ENCODE peak calls at places on chromosomes 11 and 22, in seven cellular contexts. C, Q, O, V, A, K and Z are unnamed samples.

GRCh38 chr11:96000064-96000463 is 76.2 kb upstream of the MTMR2 start:
- DNase-seq in C (peak), Q (no peak), O (no peak), V (no peak), A (peak), K (no peak), Z (peak)

GRCh38 chr22:45335021-45335818 is 25.5 kb downstream of the FAM118A start:
- DNase-seq in C (peak), Q (no peak), O (no peak), V (no peak), A (no peak), K (no peak), Z (no peak)

GRCh38 chr11:30454108-30454507 is 131.2 kb downstream of the ARL14EP start:
- DNase-seq in C (no peak), Q (no peak), O (no peak), V (no peak), A (no peak), K (no peak), Z (no peak)

GRCh38 chr11:88175707-88176066 is 444 bp upstream of the RAB38 start:
- DNase-seq in C (peak), Q (no peak), O (no peak), V (no peak), A (no peak), K (no peak), Z (no peak)

GRCh38 chr11:32881286-32881685 is 11.3 kb upstream of the QSER1 start:
- DNase-seq in C (no peak), Q (no peak), O (no peak), V (no peak), A (no peak), K (no peak), Z (no peak)

GRCh38 chr11:783581-784015 is 6.3 kb downstream of the CEND1 start:
- DNase-seq in C (peak), Q (peak), O (peak), V (peak), A (peak), K (no peak), Z (peak)

GRCh38 chr11:37449146-37449545 is 851.1 kb upstream of the RAG2 start:
- DNase-seq in C (peak), Q (no peak), O (no peak), V (no peak), A (peak), K (no peak), Z (peak)

GRCh38 chr22:35540600-35541253 is at the start of gene RASD2:
- DNase-seq in C (peak), Q (no peak), O (peak), V (peak), A (no peak), K (no peak), Z (no peak)

GRCh38 chr11:133660202-133660568 is 127.9 kb upstream of the OPCML start:
- DNase-seq in C (no peak), Q (no peak), O (no peak), V (no peak), A (no peak), K (no peak), Z (no peak)

GRCh38 chr11:18727499-18728236 is 1.7 kb upstream of the IGSF22 start:
- DNase-seq in C (peak), Q (no peak), O (peak), V (peak), A (peak), K (no peak), Z (peak)

GRCh38 chr11:15038963-15039362 is 34.4 kb upstream of the CALCB start:
- DNase-seq in C (peak), Q (no peak), O (no peak), V (no peak), A (peak), K (no peak), Z (peak)

GRCh38 chr11:32891657-32892354 is 805 bp upstream of the QSER1 start:
- DNase-seq in C (peak), Q (no peak), O (no peak), V (no peak), A (no peak), K (no peak), Z (peak)

GRCh38 chr11:100631316-100631715 is 55.8 kb upstream of the ARHGAP42 start:
- DNase-seq in C (no peak), Q (no peak), O (no peak), V (no peak), A (no peak), K (no peak), Z (no peak)

GRCh38 chr11:84518601-84519183 is 1108.5 kb downstream of the DLG2 start:
- DNase-seq in C (no peak), Q (no peak), O (no peak), V (no peak), A (no peak), K (no peak), Z (no peak)

GRCh38 chr11:124277207-124277606 is 21.0 kb downstream of the OR8G5 start:
- DNase-seq in C (no peak), Q (no peak), O (no peak), V (no peak), A (no peak), K (no peak), Z (no peak)

GRCh38 chr11:31236052-31236652 is 133.4 kb downstream of the DCDC1 start:
- DNase-seq in C (no peak), Q (no peak), O (no peak), V (no peak), A (peak), K (no peak), Z (peak)

GRCh38 chr11:47857485-47858168 is 9.5 kb upstream of the NUP160 start:
- DNase-seq in C (no peak), Q (no peak), O (no peak), V (no peak), A (no peak), K (no peak), Z (no peak)

GRCh38 chr11:66886671-66887221 is 29.9 kb downstream of the LRFN4 start:
- DNase-seq in C (no peak), Q (no peak), O (no peak), V (peak), A (peak), K (no peak), Z (peak)

GRCh38 chr11:9053631-9054030 is 37.8 kb downstream of the SCUBE2 start:
- DNase-seq in C (peak), Q (no peak), O (no peak), V (no peak), A (peak), K (no peak), Z (peak)

GRCh38 chr22:41350087-41350486 is 31.7 kb upstream of the TEF start:
- DNase-seq in C (peak), Q (no peak), O (peak), V (no peak), A (peak), K (no peak), Z (no peak)

GRCh38 chr11:93842461-93842860 is 8.0 kb downstream of the VSTM5 start:
- DNase-seq in C (peak), Q (no peak), O (peak), V (no peak), A (peak), K (no peak), Z (peak)

GRCh38 chr22:37486224-37486845 is at the start of gene MFNG:
- DNase-seq in C (no peak), Q (peak), O (peak), V (peak), A (peak), K (peak), Z (peak)

GRCh38 chr11:94675239-94675638 is 92.9 kb upstream of the AMOTL1 start:
- DNase-seq in C (no peak), Q (no peak), O (no peak), V (no peak), A (no peak), K (no peak), Z (no peak)

GRCh38 chr11:105035262-105035620 is 297 bp upstream of the CASP1 start:
- DNase-seq in C (no peak), Q (no peak), O (no peak), V (no peak), A (no peak), K (no peak), Z (no peak)

GRCh38 chr11:65524747-65525658 is at the start of gene SCYL1:
- DNase-seq in C (peak), Q (peak), O (peak), V (peak), A (peak), K (peak), Z (peak)

GRCh38 chr11:103406357-103406756 is 297.1 kb downstream of the DYNC2H1 start:
- DNase-seq in C (no peak), Q (no peak), O (no peak), V (no peak), A (no peak), K (no peak), Z (no peak)

GRCh38 chr11:64813826-64814225 is 3.5 kb upstream of the MEN1 start:
- DNase-seq in C (no peak), Q (no peak), O (no peak), V (no peak), A (no peak), K (no peak), Z (no peak)

GRCh38 chr22:47173535-47174021 is 411.1 kb downstream of the TBC1D22A start:
- DNase-seq in C (no peak), Q (no peak), O (peak), V (peak), A (no peak), K (no peak), Z (no peak)

GRCh38 chr22:48719978-48720661 is 1107.6 kb downstream of the BRD1 start:
- DNase-seq in C (no peak), Q (no peak), O (no peak), V (no peak), A (no peak), K (no peak), Z (no peak)

GRCh38 chr11:75834728-75835127 is 19.7 kb downstream of the UVRAG start:
- DNase-seq in C (no peak), Q (no peak), O (no peak), V (no peak), A (no peak), K (no peak), Z (no peak)

DNA sequence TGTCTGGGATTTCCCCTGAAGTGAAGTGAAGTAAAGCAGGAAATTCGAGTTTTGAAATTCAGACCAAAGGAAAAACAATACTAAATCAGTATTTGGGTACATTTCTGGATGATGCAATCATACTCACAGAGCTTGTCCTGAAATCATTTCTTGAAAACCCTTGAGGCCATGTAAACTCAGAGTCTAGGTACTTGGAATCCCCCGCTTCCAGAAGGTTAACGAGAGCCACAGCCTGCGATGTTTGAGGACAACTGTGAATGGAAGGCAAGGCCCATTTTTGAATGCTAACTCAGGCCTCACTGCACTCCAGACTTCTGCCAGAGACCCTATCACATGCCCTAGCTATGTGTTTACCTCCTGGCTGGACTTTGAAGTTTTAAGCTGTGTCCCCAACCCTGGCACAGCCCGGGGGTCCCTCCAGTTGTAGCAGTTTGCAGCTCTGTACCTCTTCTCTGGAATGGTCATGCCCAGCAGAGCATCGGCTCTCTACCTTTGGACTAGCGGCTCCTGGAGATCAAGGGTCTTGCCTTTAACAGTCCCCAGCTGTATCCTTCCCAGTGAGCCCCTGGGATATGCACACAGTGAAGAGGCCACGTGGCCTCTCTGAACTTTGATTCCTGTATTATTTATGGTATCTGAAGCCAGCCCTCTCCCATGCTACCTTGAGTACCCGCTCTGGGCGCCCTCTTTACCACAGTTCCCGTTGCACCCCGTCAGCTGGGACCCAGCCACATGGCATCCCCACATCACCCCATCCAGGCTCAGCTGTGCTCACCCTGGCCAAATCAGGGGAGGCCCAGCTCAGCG is 5.6 kb upstream of the FTH1 start:
- DNase-seq in C (no peak), Q (no peak), O (no peak), V (peak), A (peak), K (no peak), Z (peak)
- H3K4me3 ChIP-seq in C (no peak), Q (peak), O (no peak), V (no peak), A (no peak), K (no peak), Z (no peak)

GRCh38 chr11:7651700-7652099 is 21.6 kb downstream of the CYB5R2 start:
- DNase-seq in C (no peak), Q (no peak), O (no peak), V (no peak), A (no peak), K (no peak), Z (no peak)

GRCh38 chr11:7656704-7657103 is 16.6 kb downstream of the CYB5R2 start:
- DNase-seq in C (no peak), Q (no peak), O (no peak), V (no peak), A (no peak), K (no peak), Z (no peak)

GRCh38 chr11:7654094-7654742 is 19.1 kb downstream of the CYB5R2 start:
- DNase-seq in C (no peak), Q (no peak), O (no peak), V (peak), A (no peak), K (no peak), Z (no peak)

GRCh38 chr11:7655253-7656217 is 17.8 kb downstream of the CYB5R2 start:
- DNase-seq in C (no peak), Q (no peak), O (no peak), V (no peak), A (no peak), K (no peak), Z (no peak)

DNA sequence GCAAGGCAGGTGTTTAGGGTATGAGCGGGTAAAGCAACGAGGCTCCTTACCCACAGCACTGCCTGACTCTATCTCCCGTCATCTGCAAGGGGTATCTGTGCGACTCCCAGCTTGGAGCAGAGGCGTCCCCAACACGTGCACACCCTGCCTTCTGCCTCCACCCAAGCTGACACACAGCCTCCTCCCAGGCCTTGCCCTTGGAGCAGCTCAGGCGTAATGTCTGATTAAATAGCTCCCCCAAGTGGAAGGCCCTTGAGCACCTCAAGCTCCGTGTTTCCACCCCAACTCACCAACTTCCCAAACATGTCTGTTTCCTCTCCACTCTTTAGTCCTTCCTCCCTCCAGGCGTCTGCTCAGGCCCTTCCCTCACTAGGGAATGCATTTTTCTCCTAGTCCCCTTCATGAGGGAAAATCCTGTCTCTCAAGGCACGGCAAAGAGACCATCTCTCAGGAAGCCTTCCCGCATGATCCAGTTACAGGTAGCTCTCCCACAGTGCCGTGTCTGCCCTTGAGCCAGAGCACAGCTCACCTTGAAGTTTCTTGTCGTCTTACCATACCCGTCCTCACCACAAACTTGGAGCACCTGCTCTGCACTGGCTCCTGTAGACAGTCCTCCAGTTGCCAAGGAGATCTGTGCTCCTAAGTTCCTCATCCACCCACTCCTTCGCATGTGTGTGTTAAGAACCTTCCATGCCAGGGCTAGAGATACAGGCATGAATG is 15.8 kb downstream of the CYB5R2 start:
- DNase-seq in C (peak), Q (peak), O (peak), V (peak), A (peak), K (no peak), Z (peak)
- TF ChIP-seq CTCF in C (peak), Q (peak), O (peak), V (peak), A (peak), K (peak), Z (peak)

DNA sequence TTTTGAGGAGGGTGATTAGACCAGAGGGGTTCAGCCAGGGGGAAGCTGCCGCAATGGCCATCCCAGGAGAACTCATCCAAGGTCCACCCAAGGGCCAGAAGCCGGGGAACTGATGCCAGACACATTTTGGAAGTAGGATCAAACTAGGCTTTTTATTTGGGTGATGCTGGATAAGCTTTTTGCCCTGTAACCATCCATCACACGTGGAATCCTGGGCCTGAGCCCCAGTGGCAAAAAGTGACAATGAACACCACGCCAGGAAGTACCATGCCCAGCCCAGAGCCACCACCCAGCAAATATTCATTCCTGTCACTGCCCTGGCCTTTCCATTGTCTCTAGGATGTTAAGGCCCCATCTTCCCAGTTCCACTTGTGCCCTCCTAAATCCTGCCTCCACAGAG is 85.9 kb downstream of the ZC3H12C start:
- DNase-seq in C (no peak), Q (no peak), O (no peak), V (no peak), A (no peak), K (no peak), Z (no peak)
- H3K4me3 ChIP-seq in C (no peak), Q (no peak), O (no peak), V (no peak), A (no peak), K (no peak), Z (no peak)

GRCh38 chr11:11668293-11668692 is 46.5 kb upstream of the GALNT18 start:
- DNase-seq in C (no peak), Q (no peak), O (no peak), V (no peak), A (no peak), K (no peak), Z (no peak)

GRCh38 chr11:11669447-11669846 is 47.6 kb upstream of the GALNT18 start:
- DNase-seq in C (no peak), Q (no peak), O (no peak), V (no peak), A (no peak), K (no peak), Z (no peak)

GRCh38 chr11:11668781-11669180 is 47.0 kb upstream of the GALNT18 start:
- DNase-seq in C (no peak), Q (no peak), O (no peak), V (no peak), A (no peak), K (no peak), Z (no peak)

GRCh38 chr11:11663907-11664306 is 42.1 kb upstream of the GALNT18 start:
- DNase-seq in C (no peak), Q (no peak), O (no peak), V (no peak), A (no peak), K (no peak), Z (no peak)

GRCh38 chr11:11667056-11667455 is 45.3 kb upstream of the GALNT18 start:
- DNase-seq in C (no peak), Q (no peak), O (no peak), V (no peak), A (peak), K (no peak), Z (no peak)
- TF ChIP-seq CTCF in C (peak), Q (no peak), O (no peak), V (no peak), A (no peak), K (no peak), Z (no peak)

DNA sequence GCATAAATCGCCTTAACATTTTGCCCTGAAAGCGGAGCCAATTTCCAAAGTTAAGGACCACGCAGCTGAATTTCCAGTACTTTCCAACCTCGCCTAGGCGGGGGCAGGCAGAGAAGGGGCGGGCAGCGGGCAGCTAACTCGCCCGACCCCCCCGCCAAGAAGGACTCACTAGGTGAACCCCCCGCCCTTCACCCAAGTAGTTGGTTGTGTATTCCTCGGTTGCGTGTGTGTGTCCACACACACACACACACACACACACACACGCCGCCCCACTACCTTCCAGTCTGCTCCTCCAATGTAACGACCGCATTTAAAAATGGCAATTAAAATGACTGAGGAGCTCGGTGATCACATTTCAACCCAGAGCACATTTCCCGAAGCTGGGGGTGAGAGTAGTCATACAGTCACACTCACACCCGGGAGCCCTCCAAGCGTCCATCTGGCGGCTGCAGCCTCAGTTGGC is 1.4 kb downstream of the TENM4 start:
- DNase-seq in C (peak), Q (no peak), O (no peak), V (peak), A (no peak), K (no peak), Z (no peak)
- H3K4me3 ChIP-seq in C (peak), Q (peak), O (peak), V (peak), A (no peak), K (peak), Z (peak)